ENCODE peak calls at places on chromosome 1, in four cellular contexts. S is effector memory CD4-positive, alpha-beta T cell; Y is IMR-90; W is iPS DF 6.9. V is an unnamed sample.

GRCh38 chr1:15073799-15074308 is 79.7 kb upstream of the TMEM51 start:
- DNase-seq in S (no peak), Y (no peak), W (no peak), V (no peak)

GRCh38 chr1:205488074-205488723 is 16.3 kb upstream of the CDK18 start:
- DNase-seq in S (no peak), Y (peak), W (peak), V (peak)

GRCh38 chr1:242651817-242652216 is 127.3 kb upstream of the PLD5 start:
- DNase-seq in S (no peak), Y (no peak), W (peak), V (peak)

GRCh38 chr1:189500777-189501176 is 976.9 kb downstream of the BRINP3 start:
- DNase-seq in S (no peak), Y (peak), W (no peak), V (no peak)

GRCh38 chr1:7642781-7643180 is 128.3 kb upstream of the VAMP3 start:
- DNase-seq in S (no peak), Y (peak), W (no peak), V (no peak)

GRCh38 chr1:10794724-10795304 is 1.6 kb downstream of the CASZ1 start:
- DNase-seq in S (no peak), Y (no peak), W (no peak), V (no peak)

GRCh38 chr1:16014509-16015482 is 3.0 kb downstream of the HSPB7 start:
- DNase-seq in S (no peak), Y (no peak), W (no peak), V (no peak)

GRCh38 chr1:172708452-172708851 is 49.5 kb downstream of the FASLG start:
- DNase-seq in S (no peak), Y (no peak), W (no peak), V (peak)

GRCh38 chr1:79815115-79815514 is 808.6 kb upstream of the ADGRL4 start:
- DNase-seq in S (no peak), Y (no peak), W (no peak), V (no peak)

V was measured in DND-41.